ENCODE peak calls at places on chromosomes 13 and 19, in four cellular contexts. F is K562, K is H1, H is HCT116. X is an unnamed sample.

GRCh38 chr19:54245936-54246335 is 3.3 kb upstream of the LILRA6 start:
- DNase-seq in H (no peak), F (no peak), K (no peak), X (no peak)

GRCh38 chr13:21395953-21396352 is 63.1 kb downstream of the ZDHHC20 start:
- DNase-seq in H (no peak), F (no peak), K (no peak), X (no peak)

GRCh38 chr19:45887311-45887710 is 1.4 kb upstream of the IRF2BP1 start:
- DNase-seq in K (no peak), H (no peak), F (no peak), X (no peak)

GRCh38 chr13:111554539-111555267 is 234.3 kb downstream of the TEX29 start:
- DNase-seq in F (no peak), K (no peak), H (no peak), X (no peak)

GRCh38 chr13:90184355-90184754 is 1163.1 kb upstream of the MIR17HG start:
- DNase-seq in H (no peak), F (no peak), K (no peak), X (no peak)

GRCh38 chr13:69903081-69903480 is 204.5 kb upstream of the ATXN8OS start:
- DNase-seq in F (no peak), H (no peak), K (no peak), X (no peak)

GRCh38 chr13:24822640-24823039 is 58.7 kb downstream of the RNF17 start:
- DNase-seq in K (no peak), H (no peak), F (no peak), X (no peak)

GRCh38 chr13:84983321-84983720 is 815.9 kb downstream of the SLITRK6 start:
- DNase-seq in K (no peak), F (no peak), H (no peak), X (no peak)

GRCh38 chr13:82829040-82829439 is 1053.2 kb downstream of the SLITRK1 start:
- DNase-seq in F (no peak), H (no peak), K (no peak), X (no peak)

GRCh38 chr13:63636231-63636993 is 2220.8 kb upstream of the PCDH20 start:
- DNase-seq in F (no peak), K (no peak), H (peak), X (peak)

GRCh38 chr19:42327381-42327780 is 1.9 kb downstream of the MEGF8 start:
- DNase-seq in H (no peak), K (no peak), F (no peak), X (no peak)

GRCh38 chr13:112349681-112350080 is 26.5 kb upstream of the SPACA7 start:
- DNase-seq in K (no peak), F (no peak), H (no peak), X (no peak)

GRCh38 chr19:14529254-14530004 is at the start of gene TECR:
- DNase-seq in F (peak), K (peak), H (peak), X (peak)
- TF ChIP-seq CTCF in F (no peak), K (peak), H (no peak), X (no peak)

GRCh38 chr13:26956532-26957142 is 196.1 kb upstream of the GPR12 start:
- DNase-seq in F (no peak), H (no peak), K (no peak), X (no peak)
- TF ChIP-seq POLR2AphosphoS5 in F (no peak), H (no peak), K (no peak), X (peak)

GRCh38 chr19:7516878-7517277 is 975 bp downstream of the ZNF358 start:
- DNase-seq in H (no peak), F (no peak), K (no peak), X (no peak)

GRCh38 chr19:7516281-7516862 is 469 bp downstream of the ZNF358 start:
- DNase-seq in K (peak), F (no peak), H (no peak), X (no peak)

GRCh38 chr19:7515091-7515470 is 822 bp upstream of the ZNF358 start:
- DNase-seq in F (no peak), H (no peak), K (no peak), X (no peak)

GRCh38 chr19:7513809-7514642 is 1.9 kb upstream of the ZNF358 start:
- DNase-seq in F (no peak), K (no peak), H (no peak), X (no peak)

DNA sequence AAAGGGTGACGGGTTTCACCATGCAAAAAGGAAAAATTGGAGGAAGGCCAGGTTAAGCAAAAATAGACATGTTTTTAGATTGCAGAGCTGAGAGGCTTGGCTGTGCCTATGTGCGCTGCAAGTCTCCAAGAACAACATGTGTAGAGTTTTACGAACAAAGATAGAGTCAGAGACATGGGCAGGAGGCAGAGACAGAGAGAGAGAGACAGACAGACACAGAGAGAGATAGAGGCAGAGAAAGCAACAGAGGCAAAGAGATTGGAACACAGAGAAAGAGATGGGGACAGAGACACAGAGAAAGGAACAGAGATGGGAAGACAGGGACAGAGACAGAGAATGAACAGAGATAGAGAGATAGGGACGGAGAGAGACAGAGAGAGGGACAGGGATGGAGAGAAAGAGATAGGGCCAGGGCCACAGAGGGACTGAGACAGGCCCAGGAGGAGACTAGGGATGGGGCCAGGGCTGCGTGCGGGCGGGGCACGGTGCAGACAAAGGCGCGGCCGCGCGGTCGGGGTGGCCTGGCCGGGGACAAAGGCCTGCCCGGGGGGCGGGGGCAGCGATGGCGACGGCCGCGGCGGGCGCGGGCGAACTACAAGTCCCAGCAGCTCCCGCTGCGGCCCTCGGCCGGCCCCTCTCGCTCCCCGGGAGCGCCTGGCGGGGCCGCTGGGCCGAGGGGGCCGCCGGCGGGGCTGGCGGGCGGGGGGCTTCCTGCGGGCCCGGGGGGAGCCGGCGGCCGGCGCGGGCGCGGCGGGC is at the start of gene ZNF358:
- DNase-seq in H (no peak), F (peak), K (peak), X (no peak)
- TF ChIP-seq SIN3A in H (no peak), F (no peak), K (peak), X (no peak)

DNA sequence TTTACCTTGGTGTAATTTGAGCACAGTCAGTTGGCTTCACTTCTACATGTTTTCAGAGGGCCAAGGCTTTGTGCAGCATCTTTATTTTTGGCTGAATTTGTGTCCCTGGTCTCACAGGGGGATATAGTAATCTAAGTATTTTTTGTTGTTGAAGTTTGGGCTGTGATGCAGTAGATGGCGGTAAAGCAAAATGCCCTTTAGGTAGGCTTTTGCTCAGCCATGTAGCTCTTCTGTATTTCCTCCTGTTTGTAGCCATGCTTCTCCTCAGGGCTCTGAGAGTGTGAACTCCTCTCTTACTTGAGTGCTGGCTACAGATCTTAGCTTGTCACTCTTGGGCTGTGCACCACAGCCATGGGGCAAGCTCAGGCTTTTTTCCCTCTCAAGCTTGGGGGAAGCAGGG is 328.6 kb downstream of the SLITRK5 start:
- DNase-seq in K (no peak), F (no peak), H (no peak), X (no peak)
- TF ChIP-seq CTCF in K (peak), F (no peak), H (no peak), X (no peak)

X was measured in Panc1.